ENCODE peak calls at places on chromosomes 13 and 19, in four cellular contexts. One of them, this sample, is unnamed.

GRCh38 chr13:26695360-26695705 is 65.3 kb downstream of the GPR12 start:
- DNase-seq in K562: no peak
- DNase-seq in HepG2: no peak
- DNase-seq in GM12878: no peak
- DNase-seq in this sample: no peak

GRCh38 chr13:48801255-48801654 is 147.5 kb downstream of the CYSLTR2 start:
- DNase-seq in HepG2: no peak
- DNase-seq in GM12878: no peak
- DNase-seq in K562: no peak
- DNase-seq in this sample: no peak

GRCh38 chr19:16931306-16931705 is 42.5 kb downstream of the F2RL3 start:
- DNase-seq in K562: no peak
- DNase-seq in GM12878: no peak
- DNase-seq in HepG2: no peak
- DNase-seq in this sample: no peak

GRCh38 chr13:83546476-83546875 is 335.8 kb downstream of the SLITRK1 start:
- DNase-seq in GM12878: no peak
- DNase-seq in HepG2: no peak
- DNase-seq in K562: no peak
- DNase-seq in this sample: no peak

GRCh38 chr19:31656507-31656906 is 307.3 kb upstream of the TSHZ3 start:
- DNase-seq in GM12878: no peak
- DNase-seq in K562: no peak
- DNase-seq in HepG2: no peak
- DNase-seq in this sample: no peak

GRCh38 chr13:112112534-112113276 is 45.8 kb downstream of the SOX1 start:
- DNase-seq in K562: no peak
- DNase-seq in GM12878: no peak
- DNase-seq in HepG2: no peak
- DNase-seq in this sample: no peak

GRCh38 chr13:99374169-99374991 is 67.2 kb upstream of the GPR183 start:
- DNase-seq in HepG2: no peak
- DNase-seq in GM12878: no peak
- DNase-seq in K562: no peak
- DNase-seq in this sample: no peak

GRCh38 chr13:25528266-25528665 is 156.5 kb downstream of the ATP8A2 start:
- DNase-seq in GM12878: no peak
- DNase-seq in HepG2: no peak
- DNase-seq in K562: no peak
- DNase-seq in this sample: no peak

GRCh38 chr19:2255112-2255845 is 938 bp downstream of the JSRP1 start:
- DNase-seq in GM12878: no peak
- DNase-seq in K562: no peak
- DNase-seq in HepG2: no peak
- DNase-seq in this sample: no peak

GRCh38 chr19:31693131-31693700 is 344.0 kb upstream of the TSHZ3 start:
- DNase-seq in HepG2: no peak
- DNase-seq in GM12878: no peak
- DNase-seq in K562: no peak
- DNase-seq in this sample: no peak

GRCh38 chr13:74061939-74062595 is 72.1 kb downstream of the KLF12 start:
- DNase-seq in K562: no peak
- DNase-seq in HepG2: no peak
- DNase-seq in GM12878: peak
- DNase-seq in this sample: no peak

GRCh38 chr13:42041017-42041683 is 7.3 kb upstream of the DGKH start:
- DNase-seq in K562: peak
- DNase-seq in GM12878: peak
- DNase-seq in HepG2: no peak
- DNase-seq in this sample: peak

GRCh38 chr19:36140289-36141038 is 598 bp downstream of the CAPNS1 start:
- DNase-seq in K562: no peak
- DNase-seq in GM12878: no peak
- DNase-seq in HepG2: peak
- DNase-seq in this sample: peak

GRCh38 chr19:29084266-29084665 is 128.7 kb downstream of the UQCRFS1 start:
- DNase-seq in K562: peak
- DNase-seq in HepG2: no peak
- DNase-seq in GM12878: no peak
- DNase-seq in this sample: peak

GRCh38 chr13:99617474-99618255 is 116.4 kb downstream of the TM9SF2 start:
- DNase-seq in HepG2: peak
- DNase-seq in K562: peak
- DNase-seq in GM12878: no peak
- DNase-seq in this sample: peak

GRCh38 chr13:42832341-42833153 is 51.2 kb downstream of the FAM216B start:
- DNase-seq in K562: no peak
- DNase-seq in HepG2: peak
- DNase-seq in GM12878: no peak
- DNase-seq in this sample: no peak

GRCh38 chr19:35822579-35822978 is 9.9 kb upstream of the PRODH2 start:
- DNase-seq in K562: peak
- DNase-seq in GM12878: no peak
- DNase-seq in HepG2: no peak
- DNase-seq in this sample: no peak

GRCh38 chr19:6530385-6531162 is at the start of gene TNFSF9:
- DNase-seq in HepG2: peak
- DNase-seq in K562: peak
- DNase-seq in GM12878: no peak
- DNase-seq in this sample: peak

GRCh38 chr13:48994731-48995130 is 19.0 kb downstream of the FNDC3A start:
- DNase-seq in GM12878: no peak
- DNase-seq in K562: no peak
- DNase-seq in HepG2: peak
- DNase-seq in this sample: no peak

GRCh38 chr13:109691689-109692088 is 94.7 kb downstream of the IRS2 start:
- DNase-seq in GM12878: no peak
- DNase-seq in HepG2: no peak
- DNase-seq in K562: no peak
- DNase-seq in this sample: no peak

GRCh38 chr13:72062566-72062965 is 195.6 kb upstream of the DACH1 start:
- DNase-seq in HepG2: no peak
- DNase-seq in GM12878: no peak
- DNase-seq in K562: no peak
- DNase-seq in this sample: no peak

GRCh38 chr19:2266183-2266993 is 10.2 kb upstream of the JSRP1 start:
- DNase-seq in GM12878: peak
- DNase-seq in HepG2: peak
- DNase-seq in K562: peak
- DNase-seq in this sample: no peak

DNA sequence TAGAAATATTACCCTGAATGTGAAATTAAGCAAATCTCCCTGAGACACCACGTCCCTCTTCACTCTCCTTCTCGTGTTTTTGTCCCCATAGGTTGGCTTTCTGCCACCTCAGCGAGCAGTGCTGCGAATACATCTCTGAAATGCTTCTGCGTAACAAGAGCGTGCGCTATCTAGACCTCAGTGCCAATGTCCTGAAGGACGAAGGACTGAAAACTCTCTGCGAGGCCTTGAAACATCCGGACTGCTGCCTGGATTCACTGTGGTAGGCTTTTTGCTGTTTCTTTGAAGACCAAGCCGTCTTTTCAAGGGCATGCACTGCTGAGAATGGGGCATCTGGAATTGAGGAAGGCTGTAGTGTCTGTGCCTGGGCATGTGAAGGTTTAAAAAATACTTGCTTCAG is 34.4 kb downstream of the NLRP4 start:
- DNase-seq in HepG2: no peak
- DNase-seq in GM12878: no peak
- DNase-seq in K562: no peak
- DNase-seq in this sample: no peak
- TF ChIP-seq TARDBP in HepG2: no peak
- TF ChIP-seq TARDBP in GM12878: no peak
- TF ChIP-seq TARDBP in K562: no peak
- TF ChIP-seq TARDBP in this sample: no peak

DNA sequence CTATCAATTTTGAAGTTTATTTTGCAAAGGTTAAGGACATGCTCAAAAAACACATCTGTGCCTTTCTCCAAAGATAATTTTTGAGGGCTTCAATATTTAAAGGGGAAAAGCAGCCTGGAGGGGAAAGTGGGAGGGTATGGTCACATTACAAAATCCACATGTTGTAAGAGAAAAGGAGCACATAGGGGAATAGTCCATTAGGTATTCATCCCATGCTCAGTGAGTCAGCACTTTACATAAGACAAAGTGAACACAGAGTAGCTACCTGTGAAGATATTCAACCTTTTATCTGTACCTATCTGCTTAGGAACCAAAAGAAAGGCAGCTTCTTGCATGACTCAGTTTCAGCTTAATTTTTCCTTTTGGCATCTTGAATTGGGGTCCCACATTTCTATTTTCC is 932.0 kb downstream of the SLITRK6 start:
- DNase-seq in HepG2: peak
- DNase-seq in GM12878: no peak
- DNase-seq in K562: no peak
- DNase-seq in this sample: no peak
- TF ChIP-seq FOXK2 in HepG2: no peak
- TF ChIP-seq FOXK2 in GM12878: no peak
- TF ChIP-seq FOXK2 in K562: no peak
- TF ChIP-seq FOXK2 in this sample: no peak

DNA sequence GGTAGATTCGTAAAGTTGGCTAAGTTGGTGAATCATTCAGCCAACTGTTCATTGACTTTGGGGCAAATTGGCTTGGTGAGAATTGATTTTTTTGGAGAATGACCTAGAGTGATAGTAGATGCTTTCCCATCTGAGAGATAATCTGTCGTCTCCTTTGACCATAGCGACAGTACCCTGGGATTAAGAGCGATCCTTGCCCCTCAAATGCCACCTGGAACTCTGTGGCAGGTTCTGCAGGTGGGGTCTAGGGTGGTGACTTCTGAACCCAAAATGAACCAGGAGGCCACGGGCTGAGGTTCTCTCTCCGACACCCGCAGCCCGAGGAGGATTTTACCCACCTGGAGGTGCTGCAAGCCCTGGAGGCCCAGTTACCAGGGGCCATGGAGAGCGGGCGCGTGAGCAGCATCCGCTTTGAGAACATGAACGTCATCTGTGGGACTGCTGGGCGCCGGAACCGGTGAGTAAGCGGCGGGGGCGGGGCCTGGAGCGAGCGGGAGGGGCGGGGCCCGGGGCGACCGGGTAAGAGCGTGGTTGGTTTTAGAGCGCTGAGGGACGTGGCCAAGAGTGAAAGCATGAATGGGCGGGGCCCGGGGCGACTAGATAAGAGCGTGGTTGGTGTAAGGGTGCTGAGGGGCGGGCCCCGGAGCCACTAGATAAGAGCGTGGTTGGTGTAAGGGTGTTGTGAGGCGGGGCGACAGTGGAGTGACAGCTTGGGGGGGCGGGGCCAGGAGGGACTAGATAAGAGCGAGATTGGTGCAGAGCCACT is 8.6 kb downstream of the C19orf81 start:
- DNase-seq in K562: peak
- DNase-seq in GM12878: peak
- DNase-seq in HepG2: peak
- DNase-seq in this sample: peak
- TF ChIP-seq TARDBP in K562: no peak
- TF ChIP-seq TARDBP in GM12878: no peak
- TF ChIP-seq TARDBP in HepG2: no peak
- TF ChIP-seq TARDBP in this sample: no peak

DNA sequence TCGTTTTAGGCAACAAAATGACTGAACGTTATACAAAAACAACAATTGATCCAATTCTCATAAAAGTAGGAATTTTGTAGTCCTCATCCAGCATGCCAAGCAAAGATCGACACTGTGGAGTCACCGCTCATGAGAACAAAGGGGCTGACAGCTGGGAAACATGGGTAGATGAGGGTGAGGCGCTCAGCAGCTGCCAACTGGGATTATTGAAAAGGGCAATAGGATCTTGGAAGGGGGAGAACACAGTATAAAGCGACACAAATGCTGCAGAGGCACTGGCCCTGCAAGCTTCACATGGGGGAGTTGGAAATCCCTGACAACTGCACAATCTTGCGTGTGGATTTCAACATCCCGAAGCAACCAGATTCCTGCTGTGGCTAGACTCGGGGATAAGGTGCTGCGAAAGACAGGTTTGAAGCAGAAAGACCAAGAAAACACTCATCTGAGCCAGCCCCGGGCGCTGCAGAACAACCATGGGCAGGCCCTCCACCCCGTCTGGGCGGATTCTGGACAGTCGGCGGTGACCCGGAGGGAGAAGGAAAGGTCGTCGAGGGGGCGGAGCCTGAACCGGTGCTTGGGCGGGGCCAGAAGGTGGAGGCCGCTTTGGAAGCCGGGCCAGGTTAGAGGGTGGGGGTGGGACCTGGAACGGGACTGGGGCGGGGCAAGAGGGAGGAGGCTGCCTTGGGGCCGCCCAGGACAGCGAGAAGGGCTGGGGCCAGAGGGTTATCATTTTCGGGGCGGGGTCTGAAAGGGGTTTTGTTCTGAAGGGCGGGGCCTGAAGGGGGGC is 5.2 kb upstream of the ZNF765 start:
- DNase-seq in K562: peak
- DNase-seq in HepG2: no peak
- DNase-seq in GM12878: no peak
- DNase-seq in this sample: no peak
- TF ChIP-seq FOXK2 in K562: no peak
- TF ChIP-seq FOXK2 in HepG2: no peak
- TF ChIP-seq FOXK2 in GM12878: no peak
- TF ChIP-seq FOXK2 in this sample: no peak

GRCh38 chr19:11260996-11261395 is 1.3 kb downstream of the DOCK6 start:
- DNase-seq in HepG2: no peak
- DNase-seq in GM12878: no peak
- DNase-seq in K562: no peak
- DNase-seq in this sample: no peak
- TF ChIP-seq TARDBP in HepG2: no peak
- TF ChIP-seq TARDBP in GM12878: no peak
- TF ChIP-seq TARDBP in K562: no peak
- TF ChIP-seq TARDBP in this sample: no peak

GRCh38 chr13:103140001-103140671 is 73.9 kb upstream of the SLC10A2 start:
- DNase-seq in K562: peak
- DNase-seq in HepG2: peak
- DNase-seq in GM12878: peak
- DNase-seq in this sample: peak
- TF ChIP-seq FOXK2 in K562: no peak
- TF ChIP-seq FOXK2 in HepG2: no peak
- TF ChIP-seq FOXK2 in GM12878: no peak
- TF ChIP-seq FOXK2 in this sample: no peak

GRCh38 chr13:24196593-24197197 is 36.2 kb downstream of the SPATA13 start:
- DNase-seq in GM12878: no peak
- DNase-seq in HepG2: no peak
- DNase-seq in K562: no peak
- DNase-seq in this sample: no peak
- TF ChIP-seq TARDBP in GM12878: no peak
- TF ChIP-seq TARDBP in HepG2: no peak
- TF ChIP-seq TARDBP in K562: no peak
- TF ChIP-seq TARDBP in this sample: no peak